ENCODE peak calls at places on chromosomes 3 and 15, in nine cellular contexts. Y, Q, X, F, E, I, O, B and K are unnamed samples.

GRCh38 chr15:48806151-48806550 is 4.7 kb downstream of the CEP152 start:
- DNase-seq in Q (peak; percentile 57), B (peak; percentile 57), X (no peak), I (no peak), E (no peak), F (peak; percentile 46), Y (no peak), O (no peak), K (no peak)

GRCh38 chr3:88041005-88041404 is 17.8 kb downstream of the CGGBP1 start:
- DNase-seq in E (no peak), I (no peak), F (no peak), Q (no peak), O (no peak), X (no peak), B (no peak), Y (no peak), K (no peak)

GRCh38 chr3:105140899-105141367 is 225.8 kb upstream of the ALCAM start:
- DNase-seq in Y (no peak), X (no peak), O (no peak), I (no peak), Q (no peak), B (peak; percentile 6), F (peak; percentile 13), E (no peak), K (no peak)

GRCh38 chr3:127171721-127172120 is 21.2 kb upstream of the PRR23E start:
- DNase-seq in Q (no peak), O (no peak), Y (no peak), E (no peak), B (no peak), F (no peak), I (no peak), X (no peak), K (no peak)

GRCh38 chr3:195230244-195230643 is 40.7 kb downstream of the XXYLT1 start:
- DNase-seq in Q (no peak), O (peak; percentile 0), E (no peak), B (no peak), X (no peak), I (no peak), Y (no peak), F (no peak), K (no peak)

GRCh38 chr3:128801779-128802369 is 75.9 kb downstream of the RAB7A start:
- DNase-seq in I (no peak), O (no peak), B (no peak), E (no peak), X (no peak), Q (no peak), Y (no peak), F (no peak), K (no peak)

GRCh38 chr3:128933213-128933921 is 53.9 kb downstream of the ACAD9 start:
- DNase-seq in F (no peak), Y (no peak), B (no peak), X (no peak), Q (no peak), E (no peak), I (no peak), O (no peak), K (no peak)

GRCh38 chr3:194572131-194572789 is 61.0 kb downstream of the TMEM44 start:
- DNase-seq in Q (peak; percentile 96), B (peak; percentile 99), X (no peak), F (peak; percentile 99), Y (no peak), E (peak; percentile 85), I (peak; percentile 58), O (peak; percentile 51), K (peak; percentile 92)

GRCh38 chr3:126782554-126782953 is 78.5 kb downstream of the CHCHD6 start:
- DNase-seq in X (no peak), O (peak; percentile 65), F (peak; percentile 96), Y (no peak), E (peak; percentile 99), Q (peak; percentile 97), I (no peak), B (peak; percentile 82), K (peak; percentile 94)

GRCh38 chr3:151837057-151837456 is 23.1 kb downstream of the AADAC start:
- DNase-seq in Y (no peak), O (peak; percentile 28), E (peak; percentile 98), X (no peak), I (no peak), F (peak; percentile 82), Q (peak; percentile 74), B (peak; percentile 77), K (peak; percentile 61)

GRCh38 chr3:191123231-191123630 is 75.8 kb upstream of the OSTN start:
- DNase-seq in F (no peak), O (no peak), X (no peak), B (no peak), Q (no peak), Y (no peak), E (no peak), I (no peak), K (no peak)

GRCh38 chr3:132317229-132317948 is at the start of gene ACP3:
- DNase-seq in X (no peak), F (peak; percentile 89), I (no peak), Y (no peak), O (peak; percentile 37), E (peak; percentile 98), B (peak; percentile 92), Q (peak; percentile 23), K (peak; percentile 7)

GRCh38 chr3:141797167-141797773 is 34.1 kb downstream of the GRK7 start:
- DNase-seq in E (no peak), Q (peak; percentile 49), Y (peak; percentile 50), X (no peak), B (peak; percentile 67), I (no peak), O (no peak), F (peak; percentile 41), K (no peak)

GRCh38 chr3:151372063-151372820 is 12.3 kb downstream of the P2RY12 start:
- DNase-seq in X (no peak), I (no peak), E (peak; percentile 46), F (peak; percentile 61), B (peak; percentile 22), Y (no peak), Q (peak; percentile 43), O (no peak), K (peak; percentile 11)

GRCh38 chr3:124415471-124415960 is 314.7 kb upstream of the UMPS start:
- DNase-seq in O (no peak), I (no peak), Q (no peak), F (no peak), E (no peak), B (no peak), X (no peak), Y (no peak), K (no peak)

GRCh38 chr15:45205192-45205591 is 17.4 kb upstream of the SHF start:
- DNase-seq in I (no peak), B (peak; percentile 69), O (no peak), X (peak; percentile 74), Y (peak; percentile 67), Q (peak; percentile 62), E (peak; percentile 68), F (peak; percentile 77), K (peak; percentile 70)

GRCh38 chr3:49397470-49397869 is 14.3 kb downstream of the RHOA start:
- DNase-seq in X (peak; percentile 61), O (no peak), Y (no peak), Q (no peak), B (peak; percentile 54), I (no peak), F (peak; percentile 63), E (no peak), K (no peak)

GRCh38 chr15:90142216-90143175 is 40.2 kb upstream of the IDH2 start:
- DNase-seq in F (no peak), Q (no peak), Y (no peak), E (no peak), I (no peak), B (no peak), X (no peak), O (no peak), K (no peak)

GRCh38 chr3:107630779-107631178 is 108.0 kb downstream of the BBX start:
- DNase-seq in I (no peak), X (no peak), Y (no peak), Q (no peak), B (no peak), E (peak; percentile 44), O (no peak), F (peak; percentile 11), K (no peak)

GRCh38 chr3:188584162-188584529 is 430.2 kb downstream of the LPP start:
- DNase-seq in B (peak; percentile 86), X (no peak), O (no peak), Y (no peak), F (peak; percentile 85), E (peak; percentile 88), Q (peak; percentile 66), I (no peak), K (peak; percentile 58)

GRCh38 chr3:94026623-94027022 is 1.8 kb downstream of the STX19 start:
- DNase-seq in Q (no peak), B (no peak), I (no peak), X (no peak), E (no peak), Y (no peak), O (no peak), F (no peak), K (no peak)

GRCh38 chr3:94028093-94028837 is at the start of gene STX19:
- DNase-seq in F (no peak), I (no peak), B (no peak), Q (no peak), X (no peak), Y (no peak), E (peak; percentile 91), O (peak; percentile 30), K (no peak)

GRCh38 chr3:94036909-94037507 is 8.6 kb upstream of the STX19 start:
- DNase-seq in E (peak; percentile 49), Q (peak; percentile 66), F (peak; percentile 79), I (no peak), B (peak; percentile 60), Y (no peak), O (no peak), X (peak; percentile 46), K (peak; percentile 67)

GRCh38 chr3:94032187-94032586 is 3.8 kb upstream of the STX19 start:
- DNase-seq in I (no peak), Q (peak; percentile 77), E (no peak), Y (no peak), O (no peak), F (no peak), X (no peak), B (no peak), K (peak; percentile 17)
- TF ChIP-seq CTCF in I (no peak), Q (no peak), E (no peak), Y (no peak), O (no peak), F (no peak), X (no peak), B (no peak), K (no peak)

GRCh38 chr3:45001738-45002137 is 24.4 kb upstream of the CLEC3B start:
- DNase-seq in F (no peak), E (no peak), B (no peak), Q (no peak), X (no peak), I (no peak), Y (no peak), O (no peak), K (no peak)
- TF ChIP-seq CTCF in F (peak; percentile 2), E (no peak), B (peak; percentile 7), Q (no peak), X (peak; percentile 23), I (no peak), Y (no peak), O (no peak), K (peak; percentile 36)

GRCh38 chr15:67707520-67708283 is 117.6 kb upstream of the SKOR1 start:
- DNase-seq in Q (no peak), I (no peak), Y (no peak), E (no peak), F (no peak), X (no peak), B (no peak), O (no peak), K (no peak)
- TF ChIP-seq CTCF in Q (no peak), I (no peak), Y (no peak), E (no peak), F (no peak), X (no peak), B (no peak), O (no peak), K (no peak)

GRCh38 chr15:92391640-92392039 is 2.0 kb upstream of the ST8SIA2 start:
- DNase-seq in F (peak; percentile 32), Y (peak; percentile 60), I (no peak), E (peak; percentile 32), B (peak; percentile 5), X (no peak), Q (peak; percentile 53), O (no peak), K (peak; percentile 32)
- TF ChIP-seq CTCF in F (peak; percentile 39), Y (peak; percentile 45), I (no peak), E (peak; percentile 33), B (peak; percentile 18), X (no peak), Q (peak; percentile 74), O (no peak), K (peak; percentile 74)